ENCODE peak calls at places on chromosome 20, in six cellular contexts. One of them, this sample, is unnamed.
A peak's percentile ranks its signal among the peaks of the same experiment; 100 is the strongest.

GRCh38 chr20:61445741-61446140 is 193.7 kb downstream of the CDH4 start:
- DNase-seq in tibial artery: no peak
- DNase-seq in fibroblast of pulmonary artery: no peak
- DNase-seq in brain microvascular endothelial cell: no peak
- DNase-seq in HL-60: no peak
- DNase-seq in IMR-90: no peak
- DNase-seq in this sample: no peak

GRCh38 chr20:45037050-45037449 is 63.9 kb downstream of the KCNS1 start:
- DNase-seq in fibroblast of pulmonary artery: peak; percentile 63
- DNase-seq in tibial artery: peak; percentile 30
- DNase-seq in HL-60: no peak
- DNase-seq in IMR-90: peak; percentile 63
- DNase-seq in brain microvascular endothelial cell: no peak
- DNase-seq in this sample: peak; percentile 83

GRCh38 chr20:49672109-49672681 is 41.5 kb downstream of the B4GALT5 start:
- DNase-seq in brain microvascular endothelial cell: no peak
- DNase-seq in HL-60: no peak
- DNase-seq in fibroblast of pulmonary artery: no peak
- DNase-seq in IMR-90: no peak
- DNase-seq in tibial artery: no peak
- DNase-seq in this sample: no peak

GRCh38 chr20:20410678-20411077 is 42.8 kb downstream of the INSM1 start:
- DNase-seq in tibial artery: no peak
- DNase-seq in brain microvascular endothelial cell: no peak
- DNase-seq in fibroblast of pulmonary artery: peak; percentile 24
- DNase-seq in HL-60: no peak
- DNase-seq in IMR-90: no peak
- DNase-seq in this sample: no peak

GRCh38 chr20:25294459-25295385 is 46.8 kb downstream of the PYGB start:
- DNase-seq in HL-60: no peak
- DNase-seq in IMR-90: peak; percentile 52
- DNase-seq in tibial artery: peak; percentile 41
- DNase-seq in fibroblast of pulmonary artery: peak; percentile 49
- DNase-seq in brain microvascular endothelial cell: peak; percentile 38
- DNase-seq in this sample: peak; percentile 51

GRCh38 chr20:20019123-20019522 is 2.0 kb downstream of the NAA20 start:
- DNase-seq in fibroblast of pulmonary artery: no peak
- DNase-seq in IMR-90: no peak
- DNase-seq in tibial artery: no peak
- DNase-seq in HL-60: no peak
- DNase-seq in brain microvascular endothelial cell: no peak
- DNase-seq in this sample: no peak

GRCh38 chr20:25626779-25627178 is 3.0 kb upstream of the NANP start:
- DNase-seq in HL-60: no peak
- DNase-seq in IMR-90: no peak
- DNase-seq in fibroblast of pulmonary artery: no peak
- DNase-seq in brain microvascular endothelial cell: no peak
- DNase-seq in tibial artery: no peak
- DNase-seq in this sample: no peak

GRCh38 chr20:11906626-11907480 is 10.8 kb upstream of the BTBD3 start:
- DNase-seq in IMR-90: no peak
- DNase-seq in tibial artery: no peak
- DNase-seq in brain microvascular endothelial cell: no peak
- DNase-seq in HL-60: no peak
- DNase-seq in fibroblast of pulmonary artery: no peak
- DNase-seq in this sample: no peak

GRCh38 chr20:53077373-53078205 is 105.4 kb downstream of the TSHZ2 start:
- DNase-seq in brain microvascular endothelial cell: no peak
- DNase-seq in tibial artery: peak; percentile 37
- DNase-seq in fibroblast of pulmonary artery: peak; percentile 64
- DNase-seq in HL-60: no peak
- DNase-seq in IMR-90: no peak
- DNase-seq in this sample: peak; percentile 87

GRCh38 chr20:4613718-4614620 is 107.7 kb upstream of the PRND start:
- DNase-seq in IMR-90: no peak
- DNase-seq in brain microvascular endothelial cell: peak; percentile 44
- DNase-seq in fibroblast of pulmonary artery: peak; percentile 65
- DNase-seq in tibial artery: peak; percentile 57
- DNase-seq in HL-60: no peak
- DNase-seq in this sample: peak; percentile 57

GRCh38 chr20:24364464-24364863 is 105.0 kb upstream of the SYNDIG1 start:
- DNase-seq in HL-60: no peak
- DNase-seq in brain microvascular endothelial cell: no peak
- DNase-seq in fibroblast of pulmonary artery: no peak
- DNase-seq in IMR-90: no peak
- DNase-seq in tibial artery: no peak
- DNase-seq in this sample: no peak

GRCh38 chr20:32560989-32561830 is 23.9 kb downstream of the NOL4L start:
- DNase-seq in tibial artery: no peak
- DNase-seq in fibroblast of pulmonary artery: no peak
- DNase-seq in IMR-90: no peak
- DNase-seq in brain microvascular endothelial cell: no peak
- DNase-seq in HL-60: no peak
- DNase-seq in this sample: no peak

GRCh38 chr20:44411020-44411756 is 55.7 kb downstream of the HNF4A start:
- DNase-seq in tibial artery: no peak
- DNase-seq in fibroblast of pulmonary artery: no peak
- DNase-seq in IMR-90: no peak
- DNase-seq in brain microvascular endothelial cell: no peak
- DNase-seq in HL-60: no peak
- DNase-seq in this sample: no peak

GRCh38 chr20:51660741-51661608 is 107.2 kb downstream of the ATP9A start:
- DNase-seq in IMR-90: peak; percentile 93
- DNase-seq in tibial artery: no peak
- DNase-seq in HL-60: no peak
- DNase-seq in brain microvascular endothelial cell: peak; percentile 48
- DNase-seq in fibroblast of pulmonary artery: peak; percentile 69
- DNase-seq in this sample: peak; percentile 97

GRCh38 chr20:21714297-21715192 is 9.1 kb downstream of the PAX1 start:
- DNase-seq in fibroblast of pulmonary artery: no peak
- DNase-seq in IMR-90: no peak
- DNase-seq in tibial artery: no peak
- DNase-seq in brain microvascular endothelial cell: no peak
- DNase-seq in HL-60: no peak
- DNase-seq in this sample: no peak

GRCh38 chr20:53421343-53421742 is 172.3 kb downstream of the ZNF217 start:
- DNase-seq in tibial artery: no peak
- DNase-seq in HL-60: no peak
- DNase-seq in IMR-90: no peak
- DNase-seq in fibroblast of pulmonary artery: no peak
- DNase-seq in brain microvascular endothelial cell: no peak
- DNase-seq in this sample: no peak

DNA sequence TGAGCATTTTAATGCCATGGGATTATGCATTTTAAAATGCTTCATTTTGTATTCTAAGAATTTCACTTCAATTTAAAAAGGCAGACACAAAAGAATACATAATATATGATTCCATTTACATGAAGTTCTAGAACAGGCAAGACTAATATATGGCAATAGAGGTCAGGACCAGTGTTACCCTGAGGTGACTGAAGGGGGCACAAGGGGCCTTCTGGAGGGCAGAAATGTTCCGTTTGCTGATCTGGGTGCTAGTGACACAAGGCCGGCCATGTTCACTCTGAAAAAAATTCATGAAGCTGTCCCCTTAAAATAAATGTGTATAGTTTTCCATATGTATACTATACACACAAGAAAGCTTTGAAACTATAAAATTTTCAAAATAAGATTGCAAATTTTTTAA is 28.5 kb downstream of the TASP1 start:
- DNase-seq in brain microvascular endothelial cell: no peak
- DNase-seq in tibial artery: no peak
- DNase-seq in fibroblast of pulmonary artery: no peak
- DNase-seq in IMR-90: no peak
- DNase-seq in HL-60: no peak
- DNase-seq in this sample: no peak
- TF ChIP-seq CTCF in brain microvascular endothelial cell: peak; percentile 9
- TF ChIP-seq CTCF in tibial artery: no peak
- TF ChIP-seq CTCF in fibroblast of pulmonary artery: no peak
- TF ChIP-seq CTCF in IMR-90: no peak
- TF ChIP-seq CTCF in HL-60: no peak
- TF ChIP-seq CTCF in this sample: peak; percentile 18

GRCh38 chr20:41479113-41479512 is 112.5 kb upstream of the EMILIN3 start:
- DNase-seq in brain microvascular endothelial cell: no peak
- DNase-seq in fibroblast of pulmonary artery: no peak
- DNase-seq in HL-60: no peak
- DNase-seq in IMR-90: no peak
- DNase-seq in tibial artery: no peak
- DNase-seq in this sample: no peak

GRCh38 chr20:41480054-41480770 is 113.6 kb upstream of the EMILIN3 start:
- DNase-seq in brain microvascular endothelial cell: no peak
- DNase-seq in HL-60: peak; percentile 5
- DNase-seq in fibroblast of pulmonary artery: peak; percentile 26
- DNase-seq in tibial artery: no peak
- DNase-seq in IMR-90: no peak
- DNase-seq in this sample: no peak

GRCh38 chr20:41483553-41483930 is 116.9 kb upstream of the EMILIN3 start:
- DNase-seq in tibial artery: no peak
- DNase-seq in brain microvascular endothelial cell: peak; percentile 20
- DNase-seq in HL-60: no peak
- DNase-seq in IMR-90: peak; percentile 60
- DNase-seq in fibroblast of pulmonary artery: no peak
- DNase-seq in this sample: no peak

DNA sequence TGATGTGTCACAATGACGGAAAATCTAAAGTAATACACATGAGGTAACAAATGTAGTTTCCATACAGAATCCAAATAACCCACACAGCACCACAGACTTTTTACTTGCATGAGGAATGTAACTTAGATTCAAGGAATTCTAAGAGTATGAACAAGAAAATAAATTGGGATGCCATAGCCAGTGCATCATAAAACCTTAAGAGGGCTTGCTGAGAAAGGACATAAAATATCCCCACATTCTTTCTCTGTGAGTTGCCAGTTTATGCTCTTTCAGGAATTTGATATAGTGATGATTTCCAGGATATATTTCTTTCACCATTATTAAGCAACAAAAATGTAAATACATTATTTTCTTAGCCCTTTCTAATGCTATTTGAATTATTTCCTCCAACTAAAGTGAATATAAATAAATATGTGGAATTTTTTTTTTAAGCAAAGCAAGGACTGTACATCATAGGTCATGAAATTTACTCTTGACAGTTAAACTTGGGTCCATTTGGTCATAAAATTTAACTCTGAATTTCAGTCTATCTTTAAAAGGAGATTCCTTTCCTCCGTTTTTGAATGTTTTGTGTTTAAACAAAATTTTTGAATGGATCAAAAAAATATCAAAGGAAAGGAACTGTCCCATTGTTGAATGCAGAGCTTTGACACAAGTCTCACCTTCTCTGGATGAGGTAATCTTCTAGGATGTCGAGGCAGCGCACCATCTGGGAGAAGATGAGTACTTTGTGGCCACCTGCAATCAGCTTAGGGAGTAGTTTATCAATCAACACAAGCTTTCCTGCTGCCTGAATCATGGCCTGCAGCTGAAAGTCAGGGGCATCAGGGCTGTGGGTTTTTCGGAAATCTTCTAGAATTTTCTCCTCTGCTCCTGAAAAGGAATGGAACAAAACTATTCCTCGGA is 116.3 kb upstream of the EMILIN3 start:
- DNase-seq in IMR-90: peak; percentile 93
- DNase-seq in fibroblast of pulmonary artery: peak; percentile 76
- DNase-seq in HL-60: no peak
- DNase-seq in tibial artery: no peak
- DNase-seq in brain microvascular endothelial cell: peak; percentile 73
- DNase-seq in this sample: peak; percentile 77
- H3K4me3 ChIP-seq in IMR-90: no peak overlapping the region
- H3K4me3 ChIP-seq in fibroblast of pulmonary artery: no peak overlapping the region
- H3K4me3 ChIP-seq in HL-60: no peak overlapping the region
- H3K4me3 ChIP-seq in tibial artery: no peak overlapping the region
- H3K4me3 ChIP-seq in brain microvascular endothelial cell: no peak overlapping the region
- H3K4me3 ChIP-seq in this sample: no peak overlapping the region

GRCh38 chr20:58651823-58652605 is 931 bp downstream of the STX16 start:
- DNase-seq in HL-60: peak; percentile 67
- DNase-seq in IMR-90: peak; percentile 73
- DNase-seq in brain microvascular endothelial cell: peak; percentile 55
- DNase-seq in tibial artery: peak; percentile 32
- DNase-seq in fibroblast of pulmonary artery: peak; percentile 78
- DNase-seq in this sample: peak; percentile 72
- TF ChIP-seq CTCF in HL-60: no peak
- TF ChIP-seq CTCF in IMR-90: no peak
- TF ChIP-seq CTCF in brain microvascular endothelial cell: no peak
- TF ChIP-seq CTCF in tibial artery: no peak
- TF ChIP-seq CTCF in fibroblast of pulmonary artery: peak; percentile 1
- TF ChIP-seq CTCF in this sample: no peak

GRCh38 chr20:37525810-37526209 is 1.9 kb downstream of the BLCAP start:
- DNase-seq in IMR-90: no peak
- DNase-seq in fibroblast of pulmonary artery: no peak
- DNase-seq in HL-60: no peak
- DNase-seq in brain microvascular endothelial cell: no peak
- DNase-seq in tibial artery: no peak
- DNase-seq in this sample: no peak
- H3K4me3 ChIP-seq in IMR-90: no peak overlapping the region
- H3K4me3 ChIP-seq in fibroblast of pulmonary artery: peak overlapping the region; percentile 98
- H3K4me3 ChIP-seq in HL-60: no peak overlapping the region
- H3K4me3 ChIP-seq in brain microvascular endothelial cell: peak overlapping the region; percentile 99
- H3K4me3 ChIP-seq in tibial artery: peak overlapping the region; percentile 100
- H3K4me3 ChIP-seq in this sample: no peak overlapping the region

GRCh38 chr20:43066061-43066575 is 123.6 kb downstream of the PTPRT start:
- DNase-seq in fibroblast of pulmonary artery: no peak
- DNase-seq in IMR-90: no peak
- DNase-seq in tibial artery: no peak
- DNase-seq in HL-60: no peak
- DNase-seq in brain microvascular endothelial cell: no peak
- DNase-seq in this sample: no peak

GRCh38 chr20:43068482-43068881 is 121.2 kb downstream of the PTPRT start:
- DNase-seq in brain microvascular endothelial cell: no peak
- DNase-seq in tibial artery: no peak
- DNase-seq in IMR-90: no peak
- DNase-seq in fibroblast of pulmonary artery: no peak
- DNase-seq in HL-60: no peak
- DNase-seq in this sample: no peak

DNA sequence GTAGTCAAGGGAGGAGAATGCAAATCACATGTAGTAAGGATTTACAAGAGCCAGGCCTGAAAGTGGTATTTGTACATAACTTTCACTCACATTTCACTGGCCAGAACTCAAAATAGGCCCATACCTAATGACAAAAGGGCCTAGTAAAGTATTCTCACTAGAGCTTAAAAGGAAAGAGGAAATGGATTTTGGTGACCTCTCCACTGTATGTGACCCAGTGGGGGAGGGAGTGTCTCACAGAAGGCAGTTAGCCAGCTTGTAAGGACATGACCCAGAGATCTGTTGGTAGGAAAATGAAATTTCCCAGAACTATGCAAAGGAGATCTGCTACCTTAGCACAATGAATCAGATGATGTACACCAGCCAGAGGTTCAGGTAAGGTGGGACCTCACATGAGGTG is 124.4 kb downstream of the PTPRT start:
- DNase-seq in IMR-90: no peak
- DNase-seq in fibroblast of pulmonary artery: no peak
- DNase-seq in HL-60: no peak
- DNase-seq in brain microvascular endothelial cell: no peak
- DNase-seq in tibial artery: no peak
- DNase-seq in this sample: no peak
- TF ChIP-seq CTCF in IMR-90: no peak
- TF ChIP-seq CTCF in fibroblast of pulmonary artery: no peak
- TF ChIP-seq CTCF in HL-60: no peak
- TF ChIP-seq CTCF in brain microvascular endothelial cell: no peak
- TF ChIP-seq CTCF in tibial artery: no peak
- TF ChIP-seq CTCF in this sample: no peak